ENCODE peak calls at places on chromosomes 4 and X, in seven cellular contexts. Q is body of pancreas; S is AG04450; T is IMR-90; F is naive thymus-derived CD4-positive, alpha-beta T cell; B is Karpas-422; K is astrocyte. A is an unnamed sample.

GRCh38 chr4:178090640-178091411 is 648.6 kb upstream of the AGA start:
- DNase-seq in Q (no peak), S (no peak), T (no peak), F (no peak), B (no peak), K (no peak), A (no peak)

GRCh38 chrX:108000751-108001150 is 18.6 kb upstream of the TEX13B start:
- DNase-seq in Q (no peak), S (no peak), T (no peak), F (no peak), B (no peak), K (no peak), A (no peak)

GRCh38 chrX:84155938-84156337 is 32.1 kb downstream of the RPS6KA6 start:
- DNase-seq in Q (no peak), S (no peak), T (peak; percentile 35), F (no peak), B (no peak), K (peak; percentile 13), A (no peak)

GRCh38 chrX:76183289-76184057 is 10.6 kb downstream of the PBDC1 start:
- DNase-seq in Q (no peak), S (peak; percentile 69), T (peak; percentile 94), F (no peak), B (no peak), K (peak; percentile 56), A (no peak)

GRCh38 chr4:76579596-76580375 is 144.8 kb downstream of the SHROOM3 start:
- DNase-seq in Q (peak; percentile 35), S (no peak), T (no peak), F (no peak), B (no peak), K (no peak), A (no peak)

GRCh38 chr4:65386927-65387326 is 283.4 kb downstream of the EPHA5 start:
- DNase-seq in Q (no peak), S (no peak), T (no peak), F (no peak), B (no peak), K (no peak), A (no peak)

GRCh38 chr4:128590034-128590740 is 219.3 kb upstream of the JADE1 start:
- DNase-seq in Q (peak; percentile 53), S (no peak), T (no peak), F (no peak), B (no peak), K (no peak), A (no peak)

GRCh38 chr4:8879574-8879973 is 7.9 kb upstream of the HMX1 start:
- DNase-seq in Q (no peak), S (no peak), T (no peak), F (no peak), B (no peak), K (no peak), A (no peak)

GRCh38 chr4:110959041-110959643 is 336.3 kb upstream of the PITX2 start:
- DNase-seq in Q (no peak), S (no peak), T (peak; percentile 30), F (no peak), B (peak; percentile 49), K (peak; percentile 7), A (no peak)

GRCh38 chr4:173153445-173153844 is 15.2 kb upstream of the GALNT7 start:
- DNase-seq in Q (no peak), S (no peak), T (no peak), F (no peak), B (no peak), K (no peak), A (no peak)

GRCh38 chrX:67651437-67652142 is 107.8 kb downstream of the AR start:
- DNase-seq in Q (no peak), S (no peak), T (no peak), F (no peak), B (no peak), K (no peak), A (no peak)

GRCh38 chrX:38247051-38247450 is 26.4 kb upstream of the SRPX start:
- DNase-seq in Q (no peak), S (no peak), T (no peak), F (no peak), B (no peak), K (no peak), A (no peak)

GRCh38 chr4:173505924-173506779 is 23.9 kb downstream of the HAND2 start:
- DNase-seq in Q (peak; percentile 73), S (no peak), T (peak; percentile 45), F (no peak), B (peak; percentile 81), K (no peak), A (no peak)

GRCh38 chr4:75514949-75515612 is 808 bp downstream of the THAP6 start:
- DNase-seq in Q (no peak), S (no peak), T (no peak), F (no peak), B (peak; percentile 50), K (no peak), A (no peak)

GRCh38 chr4:75514131-75514948 is at the start of the genes RCHY1 and THAP6:
- DNase-seq in Q (peak; percentile 96), S (peak; percentile 85), T (peak; percentile 93), F (peak; percentile 92), B (peak; percentile 94), K (peak; percentile 92), A (peak; percentile 82)

GRCh38 chr4:75511841-75512240 is 2.4 kb downstream of the RCHY1 start:
- DNase-seq in Q (no peak), S (no peak), T (no peak), F (no peak), B (no peak), K (no peak), A (no peak)

GRCh38 chr4:75512336-75513211 is 1.6 kb downstream of the RCHY1 start:
- DNase-seq in Q (no peak), S (no peak), T (peak; percentile 54), F (no peak), B (peak; percentile 42), K (peak; percentile 81), A (no peak)

GRCh38 chr4:75513529-75514130 is 573 bp downstream of the RCHY1 start:
- DNase-seq in Q (no peak), S (no peak), T (peak; percentile 12), F (no peak), B (no peak), K (no peak), A (no peak)
- H3K27ac ChIP-seq in Q (peak overlapping the region; percentile 82), S (peak overlapping the region; percentile 90), T (peak overlapping the region; percentile 89), F (peak overlapping the region; percentile 98), B (peak overlapping the region; percentile 40), K (peak overlapping the region; percentile 93), A (peak overlapping the region; percentile 94)

DNA sequence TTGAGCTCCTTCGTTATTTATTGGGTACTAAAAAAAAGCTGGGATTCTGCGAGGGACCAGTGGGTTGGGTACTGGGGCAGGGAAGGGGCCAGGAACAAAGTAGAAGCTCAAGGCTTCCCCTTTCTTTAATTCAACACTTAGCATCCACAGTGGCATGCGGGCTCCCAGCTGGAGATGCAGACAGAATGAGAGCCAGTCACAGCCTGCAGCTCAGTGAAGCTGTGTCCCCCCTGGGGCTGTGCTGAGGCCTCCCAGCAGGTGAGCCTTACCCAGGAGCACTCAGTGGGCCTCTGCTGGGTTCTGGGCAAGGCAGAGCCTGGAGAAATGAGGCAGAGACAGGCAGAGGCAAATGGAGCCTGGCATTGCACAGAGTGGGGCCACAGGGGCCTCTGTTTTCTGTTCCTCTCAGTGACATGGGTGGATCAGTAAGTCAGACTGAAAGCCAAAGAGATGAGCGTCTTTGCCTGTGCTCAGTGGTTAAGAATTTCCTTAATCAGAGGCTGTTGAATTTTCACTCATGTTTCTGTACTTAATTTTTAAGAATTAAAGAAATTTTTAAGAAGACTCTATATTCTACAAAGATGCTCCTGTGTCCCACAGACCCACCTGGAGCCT is 181.4 kb upstream of the RBPJ start:
- DNase-seq in Q (no peak), S (no peak), T (no peak), F (no peak), B (no peak), K (no peak), A (no peak)
- H3K27ac ChIP-seq in Q (no peak overlapping the region), S (no peak overlapping the region), T (peak overlapping the region; percentile 27), F (no peak overlapping the region), B (no peak overlapping the region), K (no peak overlapping the region), A (no peak overlapping the region)

DNA sequence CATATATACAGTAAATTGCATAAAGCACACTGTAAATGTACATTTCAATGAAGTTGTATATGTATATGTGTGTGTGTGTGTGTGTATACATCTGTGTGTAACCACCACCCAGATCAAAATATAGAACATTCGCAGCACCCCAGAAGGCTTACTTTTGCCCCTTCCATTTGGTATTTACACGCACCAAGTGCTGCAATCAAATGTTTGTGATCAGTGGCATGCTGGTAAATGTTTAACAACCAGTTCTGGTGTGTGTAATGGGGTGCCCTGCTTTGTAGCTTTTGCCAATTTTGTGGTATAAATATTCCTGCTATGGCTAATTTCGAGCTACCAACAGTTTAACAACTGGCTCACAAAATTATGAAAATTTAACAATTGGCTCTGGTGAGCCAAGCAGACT is 101.3 kb downstream of the RTL5 start:
- DNase-seq in Q (no peak), S (no peak), T (no peak), F (no peak), B (no peak), K (no peak), A (no peak)
- H3K27ac ChIP-seq in Q (no peak overlapping the region), S (no peak overlapping the region), T (no peak overlapping the region), F (no peak overlapping the region), B (no peak overlapping the region), K (peak overlapping the region; percentile 55), A (no peak overlapping the region)

DNA sequence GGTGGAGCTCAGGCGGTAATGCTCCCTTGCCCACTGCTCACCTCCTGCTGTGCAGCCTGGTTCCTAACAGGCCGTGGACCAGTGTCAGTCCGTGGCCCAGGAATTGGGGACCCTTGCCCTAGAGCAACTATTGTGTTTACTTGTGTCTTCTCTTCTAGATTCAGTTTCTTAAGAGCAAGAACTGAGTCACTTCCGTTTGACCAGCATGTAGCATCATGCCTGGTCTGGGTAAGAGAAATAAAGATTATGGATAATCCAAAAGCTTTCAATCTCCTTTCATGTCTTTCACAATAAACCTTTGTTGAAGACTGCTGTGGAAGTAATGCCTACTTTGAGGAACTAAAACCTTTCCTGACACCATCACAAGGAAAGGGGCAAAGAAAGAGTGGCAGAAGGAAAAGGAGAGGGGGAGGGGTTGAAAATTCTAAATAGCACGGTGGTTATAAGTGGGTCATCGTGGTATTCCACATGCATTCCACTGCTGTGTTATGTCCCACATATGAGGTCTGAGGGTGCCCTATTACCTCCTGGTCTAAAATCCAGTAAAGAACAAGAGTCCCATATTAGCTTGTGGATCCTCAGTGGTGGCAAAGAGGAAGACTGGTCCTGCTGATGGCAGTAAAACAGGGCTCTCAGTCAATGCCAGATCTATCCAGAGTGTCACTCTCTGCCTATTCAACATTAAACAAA is 133.4 kb downstream of the RASL11B start:
- DNase-seq in Q (no peak), S (no peak), T (peak; percentile 29), F (no peak), B (no peak), K (peak; percentile 26), A (no peak)
- H3K27ac ChIP-seq in Q (peak overlapping the region; percentile 56), S (no peak overlapping the region), T (no peak overlapping the region), F (no peak overlapping the region), B (no peak overlapping the region), K (no peak overlapping the region), A (no peak overlapping the region)

GRCh38 chr4:13367691-13368090 is 116.4 kb downstream of the RAB28 start:
- DNase-seq in Q (no peak), S (no peak), T (no peak), F (no peak), B (no peak), K (no peak), A (no peak)
- H3K27ac ChIP-seq in Q (no peak overlapping the region), S (no peak overlapping the region), T (no peak overlapping the region), F (no peak overlapping the region), B (no peak overlapping the region), K (no peak overlapping the region), A (no peak overlapping the region)